ENCODE peak calls at places on chromosome 15, in seven cellular contexts. G, A, E, S, M, P and Z are unnamed samples.

GRCh38 chr15:91857772-91858171 is 4.3 kb downstream of the SLCO3A1 start:
- DNase-seq in G (no peak), A (no peak), E (no peak), S (peak), M (no peak), P (no peak), Z (no peak)

GRCh38 chr15:101451192-101451799 is 38.2 kb downstream of the PCSK6 start:
- DNase-seq in G (no peak), A (no peak), E (peak), S (no peak), M (no peak), P (no peak), Z (no peak)

GRCh38 chr15:70013647-70014310 is 83.9 kb downstream of the TLE3 start:
- DNase-seq in G (no peak), A (no peak), E (no peak), S (no peak), M (no peak), P (no peak), Z (no peak)

GRCh38 chr15:63191895-63192603 is 2.6 kb downstream of the RAB8B start:
- DNase-seq in G (no peak), A (no peak), E (no peak), S (no peak), M (peak), P (peak), Z (no peak)

GRCh38 chr15:100720406-100720967 is 118.1 kb downstream of the ASB7 start:
- DNase-seq in G (no peak), A (no peak), E (no peak), S (no peak), M (no peak), P (no peak), Z (no peak)

GRCh38 chr15:78044407-78045155 is 32.9 kb downstream of the TBC1D2B start:
- DNase-seq in G (no peak), A (no peak), E (no peak), S (no peak), M (no peak), P (no peak), Z (peak)

GRCh38 chr15:78317145-78317836 is 17.9 kb upstream of the SKIC8 start:
- DNase-seq in G (no peak), A (no peak), E (no peak), S (no peak), M (no peak), P (no peak), Z (no peak)

GRCh38 chr15:70101459-70102113 is 3.9 kb upstream of the TLE3 start:
- DNase-seq in G (no peak), A (no peak), E (peak), S (no peak), M (peak), P (no peak), Z (peak)

GRCh38 chr15:73368301-73369072 is at the start of gene HCN4:
- DNase-seq in G (no peak), A (no peak), E (no peak), S (no peak), M (no peak), P (no peak), Z (no peak)

GRCh38 chr15:76429661-76430060 is 93.1 kb downstream of the ISL2 start:
- DNase-seq in G (no peak), A (no peak), E (no peak), S (no peak), M (no peak), P (no peak), Z (no peak)

GRCh38 chr15:51302480-51302879 is 35.9 kb downstream of the CYP19A1 start:
- DNase-seq in G (no peak), A (no peak), E (no peak), S (no peak), M (no peak), P (no peak), Z (no peak)

GRCh38 chr15:85956515-85957275 is 123.0 kb upstream of the AGBL1 start:
- DNase-seq in G (no peak), A (no peak), E (peak), S (no peak), M (no peak), P (no peak), Z (no peak)

GRCh38 chr15:57862761-57863160 is 156.2 kb downstream of the POLR2M start:
- DNase-seq in G (no peak), A (no peak), E (no peak), S (no peak), M (no peak), P (no peak), Z (no peak)

GRCh38 chr15:62883938-62884479 is 158.5 kb upstream of the TPM1 start:
- DNase-seq in G (no peak), A (no peak), E (peak), S (no peak), M (no peak), P (no peak), Z (no peak)

GRCh38 chr15:55859681-55860080 is 116.7 kb upstream of the PRTG start:
- DNase-seq in G (no peak), A (no peak), E (peak), S (no peak), M (no peak), P (no peak), Z (no peak)

GRCh38 chr15:38490231-38490630 is 36.3 kb downstream of the FAM98B start:
- DNase-seq in G (no peak), A (no peak), E (peak), S (no peak), M (no peak), P (no peak), Z (no peak)